ENCODE peak calls at places on chromosomes 11 and 22, in four cellular contexts. U is fibroblast of pulmonary artery, T is mucosa of descending colon, Z is dorsolateral prefrontal cortex. F is an unnamed sample.

GRCh38 chr11:70038034-70038834 is 39.9 kb upstream of the ANO1 start:
- DNase-seq in U (no peak), T (no peak), Z (no peak), F (no peak)

GRCh38 chr11:122703541-122704272 is 48.2 kb downstream of the UBASH3B start:
- DNase-seq in U (no peak), T (no peak), Z (no peak), F (no peak)

GRCh38 chr11:73851046-73851764 is 25.4 kb downstream of the COA4 start:
- DNase-seq in U (no peak), T (no peak), Z (no peak), F (no peak)

GRCh38 chr22:19271856-19272535 is 19.5 kb downstream of the CLTCL1 start:
- DNase-seq in U (no peak), T (no peak), Z (no peak), F (no peak)

GRCh38 chr11:31974737-31975136 is 116.1 kb upstream of the RCN1 start:
- DNase-seq in U (peak; percentile 12), T (no peak), Z (no peak), F (no peak)

GRCh38 chr11:44057340-44057739 is 8.7 kb upstream of the ACCS start:
- DNase-seq in U (peak; percentile 20), T (no peak), Z (no peak), F (no peak)

GRCh38 chr11:70823771-70824170 is 425.4 kb downstream of the CTTN start:
- DNase-seq in U (no peak), T (no peak), Z (no peak), F (no peak)

GRCh38 chr22:44839721-44840120 is 87.3 kb downstream of the ARHGAP8 start:
- DNase-seq in U (no peak), T (no peak), Z (no peak), F (no peak)

GRCh38 chr22:49712195-49712791 is 115.4 kb downstream of the BRD1 start:
- DNase-seq in U (peak; percentile 13), T (no peak), Z (peak; percentile 18), F (no peak)

GRCh38 chr11:26477406-26477805 is 94.7 kb downstream of the MUC15 start:
- DNase-seq in U (no peak), T (no peak), Z (no peak), F (no peak)

GRCh38 chr22:20624161-20624616 is 116.8 kb downstream of the MED15 start:
- DNase-seq in U (no peak), T (no peak), Z (no peak), F (no peak)

GRCh38 chr11:93821617-93822016 is 28.8 kb downstream of the VSTM5 start:
- DNase-seq in U (no peak), T (no peak), Z (no peak), F (no peak)

GRCh38 chr11:77589181-77589520 is 602 bp upstream of the AQP11 start:
- DNase-seq in U (peak; percentile 8), T (no peak), Z (no peak), F (no peak)

GRCh38 chr11:77038825-77039326 is 4.7 kb downstream of the B3GNT6 start:
- DNase-seq in U (no peak), T (no peak), Z (no peak), F (no peak)

DNA sequence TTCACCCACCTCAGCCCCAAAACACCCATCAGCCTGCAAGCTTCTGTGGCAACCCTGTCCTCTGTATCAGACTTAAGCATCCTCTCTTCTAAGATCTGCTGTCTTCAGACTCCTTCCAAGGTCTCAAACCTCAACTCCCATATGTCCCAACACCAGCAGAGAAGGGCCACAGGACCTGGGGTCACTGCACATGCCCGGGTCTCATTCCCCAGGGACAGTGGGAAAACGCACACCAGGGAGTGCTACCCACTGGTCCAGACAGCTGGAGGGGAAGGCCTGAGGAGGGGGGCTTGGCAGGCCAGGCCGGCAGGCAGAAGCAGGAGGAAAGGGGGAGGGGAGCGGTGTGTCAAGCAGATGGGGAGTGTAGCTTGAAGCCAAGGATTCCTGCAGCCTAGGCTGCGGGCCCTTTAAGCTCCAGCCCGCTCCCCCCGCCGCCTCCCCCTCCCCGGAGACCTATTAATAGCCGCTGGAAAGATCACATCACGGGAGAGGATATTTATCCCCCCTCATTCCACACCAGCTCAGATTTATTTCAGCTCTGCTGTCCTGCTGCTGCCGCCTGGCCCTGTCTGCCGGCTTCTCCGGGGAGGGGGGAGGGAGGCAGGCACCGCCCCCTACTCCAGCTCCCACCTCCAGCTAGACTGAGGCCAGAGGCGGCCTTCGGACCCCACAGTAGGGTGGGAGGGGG is 16.7 kb downstream of the BCL9L start:
- DNase-seq in U (peak; percentile 89), T (peak; percentile 66), Z (peak; percentile 70), F (no peak)
- H3K4me3 ChIP-seq in U (peak overlapping the region; percentile 51), T (no peak overlapping the region), Z (peak overlapping the region; percentile 58), F (peak overlapping the region; percentile 23)

DNA sequence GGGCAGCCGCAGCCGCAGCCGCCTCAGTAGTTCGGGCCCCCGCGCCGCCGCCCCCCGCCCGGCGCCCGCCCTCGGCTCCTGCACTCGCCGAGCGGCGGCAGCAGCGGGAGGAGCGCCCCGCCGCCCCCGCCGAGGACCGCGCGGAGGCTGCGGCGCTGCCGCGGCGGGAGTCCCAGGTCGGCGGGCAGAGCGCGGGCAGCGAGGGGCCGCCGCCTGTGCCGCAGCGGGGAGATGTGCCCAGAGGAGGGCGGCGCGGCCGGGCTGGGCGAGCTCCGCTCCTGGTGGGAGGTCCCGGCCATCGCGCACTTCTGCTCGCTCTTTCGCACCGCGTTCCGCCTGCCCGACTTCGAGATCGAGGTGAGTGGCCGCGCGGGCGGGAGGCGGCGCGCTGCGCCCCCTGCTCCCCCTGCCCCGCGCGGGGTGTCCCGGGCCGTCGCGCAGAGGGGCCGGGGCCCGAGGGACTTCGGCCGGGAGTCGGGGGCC is 334 bp downstream of the CECR2 start:
- DNase-seq in U (peak; percentile 43), T (peak; percentile 33), Z (no peak), F (no peak)
- H3K4me3 ChIP-seq in U (peak overlapping the region; percentile 42), T (no peak overlapping the region), Z (peak overlapping the region; percentile 79), F (peak overlapping the region; percentile 99)

GRCh38 chr11:57598831-57599155 is 1.3 kb downstream of the SERPING1 start:
- DNase-seq in U (peak; percentile 53), T (no peak), Z (no peak), F (no peak)
- H3K4me3 ChIP-seq in U (peak overlapping the region; percentile 68), T (no peak overlapping the region), Z (peak overlapping the region; percentile 71), F (no peak overlapping the region)

GRCh38 chr22:29756341-29756740 is 10.5 kb downstream of the ZMAT5 start:
- DNase-seq in U (no peak), T (no peak), Z (no peak), F (no peak)
- H3K4me3 ChIP-seq in U (no peak overlapping the region), T (no peak overlapping the region), Z (no peak overlapping the region), F (no peak overlapping the region)

GRCh38 chr11:105821366-105821765 is 200.7 kb downstream of the MSANTD4 start:
- DNase-seq in U (no peak), T (no peak), Z (peak; percentile 54), F (peak; percentile 13)
- H3K4me3 ChIP-seq in U (no peak overlapping the region), T (no peak overlapping the region), Z (no peak overlapping the region), F (no peak overlapping the region)

GRCh38 chr22:22245256-22245909 is 797 bp downstream of the VPREB1 start:
- DNase-seq in U (no peak), T (no peak), Z (no peak), F (no peak)

GRCh38 chr22:22245935-22246525 is 1.4 kb downstream of the VPREB1 start:
- DNase-seq in U (no peak), T (no peak), Z (no peak), F (no peak)

GRCh38 chr22:22244337-22245250 is at the start of gene VPREB1:
- DNase-seq in U (no peak), T (no peak), Z (no peak), F (no peak)

GRCh38 chr22:22248878-22249277 is 4.3 kb downstream of the VPREB1 start:
- DNase-seq in U (no peak), T (no peak), Z (no peak), F (no peak)

DNA sequence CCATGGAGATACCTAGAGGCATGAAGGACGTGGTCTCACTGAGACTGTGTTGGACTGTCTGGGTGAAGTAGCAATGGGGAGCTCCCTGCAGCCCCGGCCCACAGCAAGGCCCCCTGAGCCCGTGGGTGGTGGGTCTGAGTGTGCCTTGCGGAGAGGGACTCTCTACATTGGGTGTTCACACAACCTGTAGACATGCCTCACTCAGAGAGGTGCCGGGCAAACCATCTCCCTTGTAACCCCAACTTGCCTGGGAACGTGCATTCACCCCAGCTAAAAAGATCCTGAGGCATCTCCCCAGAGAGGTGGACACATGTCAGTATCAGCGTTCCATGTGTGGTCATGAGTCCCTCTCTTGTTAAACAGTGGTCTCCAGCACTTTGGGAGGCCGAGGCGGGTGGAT is 2.1 kb downstream of the VPREB1 start:
- DNase-seq in U (no peak), T (no peak), Z (no peak), F (no peak)
- H3K4me3 ChIP-seq in U (no peak overlapping the region), T (no peak overlapping the region), Z (no peak overlapping the region), F (no peak overlapping the region)

DNA sequence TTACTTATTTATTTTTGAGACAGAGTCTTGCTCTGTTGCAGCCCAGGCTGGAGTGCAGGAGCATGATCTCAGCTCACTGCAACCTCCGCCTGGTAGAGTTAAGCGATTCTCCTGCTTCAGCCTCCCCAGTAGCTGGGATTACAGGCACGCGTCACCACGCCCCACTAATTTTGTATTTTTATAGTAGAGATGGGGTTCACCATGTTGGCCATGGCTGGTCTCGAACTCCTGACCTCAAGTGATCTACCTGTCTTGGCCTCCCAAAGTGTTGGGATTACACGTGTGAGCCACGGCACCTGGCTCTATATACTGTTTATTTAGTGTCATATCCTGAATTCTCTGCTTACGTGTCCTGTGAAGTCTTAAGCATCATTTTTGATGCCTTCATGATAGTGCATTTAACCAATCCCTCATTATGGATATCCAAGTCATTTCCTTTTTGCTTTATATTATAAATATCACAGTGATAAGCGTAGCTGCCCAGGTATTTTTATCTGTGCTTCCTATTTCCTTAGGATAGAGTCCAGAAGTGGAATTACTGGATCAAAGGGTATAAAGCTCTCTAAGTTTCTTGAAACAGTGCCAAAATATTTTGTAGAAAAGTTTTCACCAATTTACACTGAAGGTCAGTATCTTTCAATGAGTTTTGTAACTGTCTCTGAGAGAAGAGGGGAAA is 871 bp upstream of the SIDT2 start:
- DNase-seq in U (no peak), T (no peak), Z (no peak), F (no peak)
- H3K4me3 ChIP-seq in U (peak overlapping the region; percentile 83), T (no peak overlapping the region), Z (peak overlapping the region; percentile 94), F (no peak overlapping the region)